ENCODE peak calls at places on chromosome 7, in seven cellular contexts. D is sigmoid colon, E is stomach, L is HCT116, Q is K562, O is upper lobe of left lung, B is endothelial cell of umbilical vein. G is an unnamed sample. For H3K4me1 and H3K9me3, the result is how much of the 10 kb centered on the place peaks cover.

GRCh38 chr7:127932496-127932895 is 98.7 kb downstream of the LRRC4 start:
- DNase-seq in O (no peak), B (no peak), Q (no peak), L (no peak), E (no peak), D (no peak), G (no peak)

GRCh38 chr7:28617308-28617707 is 205.0 kb downstream of the CREB5 start:
- DNase-seq in D (no peak), E (no peak), O (no peak), L (no peak), B (no peak), Q (no peak), G (no peak)

GRCh38 chr7:5692112-5692844 is 89.2 kb downstream of the RNF216 start:
- DNase-seq in Q (no peak), B (peak), L (no peak), O (no peak), D (peak), E (peak), G (no peak)

GRCh38 chr7:12805957-12806356 is 118.5 kb downstream of the ARL4A start:
- DNase-seq in Q (peak), O (no peak), E (no peak), L (no peak), B (no peak), D (no peak), G (no peak)

GRCh38 chr7:13414661-13415105 is 574.8 kb downstream of the ETV1 start:
- DNase-seq in Q (no peak), B (no peak), L (no peak), E (no peak), O (no peak), D (no peak), G (no peak)

GRCh38 chr7:19116121-19117080 is 1.0 kb downstream of the TWIST1 start:
- DNase-seq in B (peak), L (no peak), O (peak), D (peak), E (no peak), Q (no peak), G (no peak)

GRCh38 chr7:138887085-138887705 is 89.2 kb upstream of the ATP6V0A4 start:
- DNase-seq in O (no peak), Q (no peak), E (no peak), B (no peak), L (no peak), D (no peak), G (no peak)

GRCh38 chr7:28707291-28707690 is 250.8 kb downstream of the TRIL start:
- DNase-seq in E (no peak), O (no peak), B (no peak), Q (no peak), D (no peak), L (no peak), G (no peak)

GRCh38 chr7:116443101-116443523 is 56.4 kb upstream of the CAV2 start:
- DNase-seq in O (no peak), B (peak), L (peak), D (no peak), Q (no peak), E (no peak), G (no peak)

GRCh38 chr7:98399462-98399861 is 1.4 kb downstream of the BAIAP2L1 start:
- DNase-seq in E (no peak), Q (no peak), L (no peak), D (no peak), B (no peak), O (no peak), G (no peak)

GRCh38 chr7:69860486-69860885 is 262.2 kb downstream of the AUTS2 start:
- DNase-seq in D (no peak), L (no peak), Q (no peak), B (no peak), O (no peak), E (no peak), G (no peak)

GRCh38 chr7:90681336-90682019 is 85.4 kb downstream of the CDK14 start:
- DNase-seq in Q (no peak), B (no peak), L (no peak), O (no peak), D (no peak), E (no peak), G (no peak)

GRCh38 chr7:22154130-22154529 is 202.8 kb downstream of the RAPGEF5 start:
- DNase-seq in L (no peak), O (no peak), Q (no peak), D (no peak), E (no peak), B (peak), G (no peak)

GRCh38 chr7:135338151-135338550 is 104.5 kb downstream of the STRA8 start:
- DNase-seq in Q (no peak), L (no peak), D (no peak), B (no peak), O (no peak), E (no peak), G (no peak)

GRCh38 chr7:30596721-30597120 is 2.0 kb downstream of the GARS1 start:
- DNase-seq in E (no peak), O (no peak), L (no peak), D (no peak), Q (peak), B (no peak), G (no peak)

GRCh38 chr7:30595461-30596042 is 874 bp downstream of the GARS1 start:
- DNase-seq in B (peak), L (no peak), E (no peak), D (no peak), Q (peak), O (no peak), G (no peak)

GRCh38 chr7:30594055-30594539 is 581 bp upstream of the GARS1 start:
- DNase-seq in B (no peak), D (peak), Q (peak), E (no peak), O (no peak), L (no peak), G (no peak)

GRCh38 chr7:30596043-30596641 is 1.5 kb downstream of the GARS1 start:
- DNase-seq in O (no peak), L (no peak), D (no peak), Q (peak), E (no peak), B (peak), G (no peak)

GRCh38 chr7:30594540-30595460 is at the start of gene GARS1:
- DNase-seq in L (peak), E (peak), B (peak), D (peak), O (peak), Q (peak), G (no peak)
- H3K4me1 ChIP-seq in L (under half), E (half or more), B (under half), D (under half), O (under half), Q (under half), G (under half)

GRCh38 chr7:118626739-118627138 is 402.2 kb downstream of the ANKRD7 start:
- DNase-seq in Q (no peak), O (no peak), B (no peak), E (no peak), D (no peak), L (no peak), G (no peak)
- TF ChIP-seq POLR2AphosphoS5 in Q (no peak), O (no peak), B (no peak), E (no peak), D (no peak), L (no peak), G (no peak)

DNA sequence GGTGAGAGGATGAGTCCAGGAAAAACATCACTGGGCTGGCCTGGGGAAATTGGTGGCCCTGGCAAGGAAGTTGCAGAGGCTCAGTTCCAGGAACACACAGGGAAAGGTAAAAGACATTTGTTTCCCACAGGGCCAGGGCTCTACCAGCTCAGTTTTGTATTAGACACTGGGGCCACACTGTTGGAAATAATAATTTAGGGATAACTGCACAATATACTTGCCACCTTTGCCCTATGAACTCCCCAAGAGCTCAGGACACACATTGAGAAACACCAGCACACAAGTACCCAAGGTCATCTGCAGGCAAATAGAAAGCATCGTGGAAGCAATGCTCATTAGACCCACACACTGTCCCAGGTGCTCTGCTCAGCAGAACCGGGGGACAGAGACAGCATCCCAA is 617.6 kb downstream of the PTPRN2 start:
- DNase-seq in Q (no peak), B (no peak), L (no peak), O (no peak), E (no peak), D (no peak), G (no peak)
- H3K9me3 ChIP-seq in Q (under half), B (under half), L (under half), O (under half), E (under half), D (under half), G (under half)

GRCh38 chr7:102424787-102425218 is 8.6 kb upstream of the ORAI2 start:
- DNase-seq in L (no peak), B (no peak), D (no peak), O (no peak), E (no peak), Q (no peak), G (no peak)
- H3K4me1 ChIP-seq in L (under half), B (under half), D (under half), O (under half), E (under half), Q (under half), G (under half)

DNA sequence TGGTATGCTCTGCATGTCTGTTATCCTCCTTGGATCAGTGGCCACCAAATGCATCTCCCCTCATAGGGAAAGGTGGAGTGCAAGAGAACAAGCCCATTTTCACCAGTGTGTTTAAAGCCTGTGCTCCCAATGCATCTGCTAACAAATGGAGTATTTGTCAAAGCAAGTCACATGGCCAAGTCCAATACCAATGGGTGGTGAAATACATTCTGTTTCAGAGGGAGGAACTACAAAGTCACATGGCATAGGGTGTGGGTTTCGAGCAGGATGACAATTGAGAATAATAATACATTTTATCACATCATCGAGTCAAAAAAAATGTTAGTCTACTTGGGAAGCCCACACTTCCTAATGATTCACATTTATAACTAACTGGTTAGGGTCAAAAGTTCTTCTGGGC is 62.7 kb downstream of the SUGCT start:
- DNase-seq in L (no peak), O (no peak), Q (no peak), B (no peak), E (no peak), D (no peak), G (no peak)
- TF ChIP-seq POLR2AphosphoS5 in L (no peak), O (no peak), Q (no peak), B (no peak), E (no peak), D (no peak), G (no peak)

DNA sequence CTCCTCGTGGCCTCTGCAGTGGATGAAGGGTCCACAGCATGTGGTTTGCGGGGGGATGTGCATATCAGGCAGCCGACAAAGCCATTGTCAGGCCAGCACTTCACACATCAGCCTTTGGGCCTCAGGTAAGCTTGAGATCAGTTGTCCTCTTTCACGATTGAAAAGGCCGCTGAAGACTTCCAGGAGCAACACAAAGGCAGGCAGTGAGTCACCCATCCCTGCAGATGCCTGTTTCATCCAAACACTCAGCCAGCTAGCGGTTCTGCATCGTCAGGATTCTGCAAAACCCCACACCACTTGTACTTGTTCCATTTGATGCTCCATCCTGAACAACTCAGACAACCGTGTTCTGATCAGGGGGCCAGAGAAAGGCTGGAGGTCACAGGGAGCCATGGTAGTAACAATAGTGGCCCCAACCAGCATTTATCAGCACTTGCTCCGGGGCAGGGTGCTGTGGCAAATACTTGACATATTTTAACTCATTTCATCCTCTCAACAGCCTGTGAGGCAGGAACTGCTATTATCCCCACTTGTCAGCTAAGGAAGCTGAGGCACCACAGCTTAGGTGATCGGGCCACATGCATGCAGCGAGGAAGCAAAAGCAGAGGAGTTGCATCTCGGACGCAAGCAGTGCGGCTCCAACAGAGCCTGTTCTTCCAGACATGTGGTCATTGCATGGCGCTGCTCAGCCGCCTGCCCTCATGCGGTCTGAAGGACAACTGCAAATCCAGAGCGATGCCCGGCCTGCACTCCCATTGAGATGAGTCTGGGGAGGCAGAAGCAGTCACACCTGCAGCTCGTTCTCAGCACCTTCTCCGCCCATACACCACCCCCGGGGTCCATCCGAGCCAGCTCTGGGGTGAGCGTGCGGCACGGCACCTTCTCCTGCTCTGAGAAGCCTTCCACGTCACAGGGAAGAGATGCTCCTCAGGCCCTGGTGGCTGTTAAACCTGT is 144.9 kb downstream of the PAXIP1 start:
- DNase-seq in L (no peak), D (peak), B (no peak), E (no peak), O (no peak), Q (peak), G (no peak)
- H3K9me3 ChIP-seq in L (under half), D (under half), B (under half), E (under half), O (under half), Q (under half), G (under half)